ENCODE peak calls at places on chromosomes 13 and 19, in nine cellular contexts. One of them, this sample, is unnamed.

GRCh38 chr13:34290661-34291060 is 472.7 kb downstream of the RFC3 start:
- DNase-seq in H9: no peak
- DNase-seq in endothelial cell: no peak
- DNase-seq in WTC11: no peak
- DNase-seq in AG09309: no peak
- DNase-seq in lower leg skin: no peak
- DNase-seq in glutamatergic neuron: no peak
- DNase-seq in Calu3: no peak
- DNase-seq in dorsolateral prefrontal cortex: no peak
- DNase-seq in this sample: no peak

GRCh38 chr19:19514215-19514633 is 1.1 kb downstream of the TSSK6 start:
- DNase-seq in Calu3: no peak
- DNase-seq in WTC11: no peak
- DNase-seq in glutamatergic neuron: no peak
- DNase-seq in dorsolateral prefrontal cortex: peak
- DNase-seq in lower leg skin: no peak
- DNase-seq in H9: no peak
- DNase-seq in endothelial cell: no peak
- DNase-seq in AG09309: no peak
- DNase-seq in this sample: no peak

GRCh38 chr13:40982772-40983171 is 36.3 kb downstream of the ELF1 start:
- DNase-seq in AG09309: no peak
- DNase-seq in endothelial cell: peak
- DNase-seq in dorsolateral prefrontal cortex: no peak
- DNase-seq in lower leg skin: no peak
- DNase-seq in Calu3: no peak
- DNase-seq in glutamatergic neuron: no peak
- DNase-seq in H9: no peak
- DNase-seq in WTC11: no peak
- DNase-seq in this sample: no peak

GRCh38 chr19:29586401-29586800 is 19.7 kb upstream of the POP4 start:
- DNase-seq in dorsolateral prefrontal cortex: no peak
- DNase-seq in Calu3: no peak
- DNase-seq in WTC11: no peak
- DNase-seq in H9: no peak
- DNase-seq in lower leg skin: no peak
- DNase-seq in glutamatergic neuron: no peak
- DNase-seq in AG09309: no peak
- DNase-seq in endothelial cell: no peak
- DNase-seq in this sample: no peak

GRCh38 chr13:83941669-83942335 is 59.5 kb upstream of the SLITRK1 start:
- DNase-seq in lower leg skin: no peak
- DNase-seq in H9: peak
- DNase-seq in Calu3: no peak
- DNase-seq in glutamatergic neuron: no peak
- DNase-seq in endothelial cell: no peak
- DNase-seq in AG09309: no peak
- DNase-seq in WTC11: no peak
- DNase-seq in dorsolateral prefrontal cortex: no peak
- DNase-seq in this sample: no peak

GRCh38 chr13:62119739-62120700 is 704.4 kb upstream of the PCDH20 start:
- DNase-seq in H9: no peak
- DNase-seq in AG09309: no peak
- DNase-seq in Calu3: no peak
- DNase-seq in endothelial cell: no peak
- DNase-seq in lower leg skin: no peak
- DNase-seq in WTC11: no peak
- DNase-seq in dorsolateral prefrontal cortex: no peak
- DNase-seq in glutamatergic neuron: no peak
- DNase-seq in this sample: no peak

GRCh38 chr19:18586311-18586710 is 2.3 kb upstream of the REX1BD start:
- DNase-seq in WTC11: no peak
- DNase-seq in dorsolateral prefrontal cortex: no peak
- DNase-seq in endothelial cell: no peak
- DNase-seq in H9: no peak
- DNase-seq in lower leg skin: no peak
- DNase-seq in glutamatergic neuron: no peak
- DNase-seq in AG09309: no peak
- DNase-seq in Calu3: no peak
- DNase-seq in this sample: no peak

GRCh38 chr13:74662895-74663294 is 528.7 kb upstream of the KLF12 start:
- DNase-seq in H9: no peak
- DNase-seq in Calu3: no peak
- DNase-seq in endothelial cell: no peak
- DNase-seq in dorsolateral prefrontal cortex: no peak
- DNase-seq in AG09309: no peak
- DNase-seq in lower leg skin: no peak
- DNase-seq in glutamatergic neuron: no peak
- DNase-seq in WTC11: no peak
- DNase-seq in this sample: no peak

GRCh38 chr13:87123987-87124784 is 547.0 kb upstream of the SLITRK5 start:
- DNase-seq in Calu3: peak
- DNase-seq in H9: peak
- DNase-seq in AG09309: peak
- DNase-seq in WTC11: peak
- DNase-seq in glutamatergic neuron: peak
- DNase-seq in endothelial cell: no peak
- DNase-seq in dorsolateral prefrontal cortex: no peak
- DNase-seq in lower leg skin: no peak
- DNase-seq in this sample: peak

GRCh38 chr19:49362048-49362925 is at the start of gene TEAD2:
- DNase-seq in lower leg skin: peak
- DNase-seq in WTC11: peak
- DNase-seq in Calu3: peak
- DNase-seq in dorsolateral prefrontal cortex: no peak
- DNase-seq in glutamatergic neuron: peak
- DNase-seq in AG09309: no peak
- DNase-seq in H9: peak
- DNase-seq in endothelial cell: peak
- DNase-seq in this sample: peak

GRCh38 chr19:28887920-28888618 is 324.9 kb downstream of the UQCRFS1 start:
- DNase-seq in Calu3: no peak
- DNase-seq in glutamatergic neuron: no peak
- DNase-seq in dorsolateral prefrontal cortex: no peak
- DNase-seq in lower leg skin: no peak
- DNase-seq in WTC11: no peak
- DNase-seq in endothelial cell: peak
- DNase-seq in H9: peak
- DNase-seq in AG09309: no peak
- DNase-seq in this sample: no peak

GRCh38 chr13:100753391-100753790 is 78.8 kb upstream of the TMTC4 start:
- DNase-seq in WTC11: no peak
- DNase-seq in dorsolateral prefrontal cortex: no peak
- DNase-seq in endothelial cell: no peak
- DNase-seq in AG09309: no peak
- DNase-seq in Calu3: no peak
- DNase-seq in H9: no peak
- DNase-seq in lower leg skin: no peak
- DNase-seq in glutamatergic neuron: peak
- DNase-seq in this sample: no peak

GRCh38 chr13:71115301-71115700 is 751.7 kb downstream of the DACH1 start:
- DNase-seq in AG09309: no peak
- DNase-seq in WTC11: no peak
- DNase-seq in lower leg skin: no peak
- DNase-seq in endothelial cell: no peak
- DNase-seq in dorsolateral prefrontal cortex: no peak
- DNase-seq in glutamatergic neuron: no peak
- DNase-seq in H9: no peak
- DNase-seq in Calu3: no peak
- DNase-seq in this sample: no peak

GRCh38 chr13:30730526-30730925 is 4.8 kb upstream of the ALOX5AP start:
- DNase-seq in AG09309: no peak
- DNase-seq in H9: peak
- DNase-seq in dorsolateral prefrontal cortex: peak
- DNase-seq in WTC11: peak
- DNase-seq in Calu3: no peak
- DNase-seq in endothelial cell: peak
- DNase-seq in lower leg skin: no peak
- DNase-seq in glutamatergic neuron: peak
- DNase-seq in this sample: no peak

GRCh38 chr13:45658586-45659235 is 43.2 kb upstream of the ERICH6B start:
- DNase-seq in dorsolateral prefrontal cortex: no peak
- DNase-seq in Calu3: no peak
- DNase-seq in AG09309: peak
- DNase-seq in H9: no peak
- DNase-seq in lower leg skin: no peak
- DNase-seq in WTC11: no peak
- DNase-seq in glutamatergic neuron: no peak
- DNase-seq in endothelial cell: no peak
- DNase-seq in this sample: no peak

GRCh38 chr19:38812841-38813320 is at the start of gene LGALS4:
- DNase-seq in lower leg skin: no peak
- DNase-seq in endothelial cell: no peak
- DNase-seq in glutamatergic neuron: no peak
- DNase-seq in dorsolateral prefrontal cortex: no peak
- DNase-seq in AG09309: no peak
- DNase-seq in WTC11: no peak
- DNase-seq in H9: no peak
- DNase-seq in Calu3: peak
- DNase-seq in this sample: no peak

GRCh38 chr19:16969127-16969526 is 57.5 kb downstream of the CPAMD8 start:
- DNase-seq in endothelial cell: no peak
- DNase-seq in WTC11: no peak
- DNase-seq in dorsolateral prefrontal cortex: no peak
- DNase-seq in H9: no peak
- DNase-seq in AG09309: no peak
- DNase-seq in lower leg skin: no peak
- DNase-seq in glutamatergic neuron: no peak
- DNase-seq in Calu3: peak
- DNase-seq in this sample: peak
- TF ChIP-seq CTCF in endothelial cell: no peak
- TF ChIP-seq CTCF in WTC11: no peak
- TF ChIP-seq CTCF in dorsolateral prefrontal cortex: no peak
- TF ChIP-seq CTCF in H9: peak
- TF ChIP-seq CTCF in AG09309: no peak
- TF ChIP-seq CTCF in lower leg skin: no peak
- TF ChIP-seq CTCF in glutamatergic neuron: no peak
- TF ChIP-seq CTCF in Calu3: no peak
- TF ChIP-seq CTCF in this sample: no peak

GRCh38 chr19:40776966-40777794 is 867 bp upstream of the RAB4B start:
- DNase-seq in WTC11: peak
- DNase-seq in lower leg skin: peak
- DNase-seq in glutamatergic neuron: peak
- DNase-seq in H9: peak
- DNase-seq in dorsolateral prefrontal cortex: peak
- DNase-seq in endothelial cell: peak
- DNase-seq in Calu3: peak
- DNase-seq in AG09309: peak
- DNase-seq in this sample: peak

GRCh38 chr19:40777795-40778044 is 327 bp upstream of the RAB4B start:
- DNase-seq in Calu3: no peak
- DNase-seq in AG09309: no peak
- DNase-seq in H9: no peak
- DNase-seq in glutamatergic neuron: no peak
- DNase-seq in lower leg skin: no peak
- DNase-seq in endothelial cell: no peak
- DNase-seq in dorsolateral prefrontal cortex: no peak
- DNase-seq in WTC11: no peak
- DNase-seq in this sample: no peak

GRCh38 chr19:40776364-40776763 is 1.0 kb downstream of the MIA start:
- DNase-seq in H9: no peak
- DNase-seq in AG09309: no peak
- DNase-seq in endothelial cell: no peak
- DNase-seq in lower leg skin: no peak
- DNase-seq in WTC11: no peak
- DNase-seq in dorsolateral prefrontal cortex: no peak
- DNase-seq in Calu3: no peak
- DNase-seq in glutamatergic neuron: no peak
- DNase-seq in this sample: no peak

GRCh38 chr19:40778865-40779284 is 828 bp downstream of the RAB4B start:
- DNase-seq in AG09309: no peak
- DNase-seq in endothelial cell: no peak
- DNase-seq in lower leg skin: no peak
- DNase-seq in H9: no peak
- DNase-seq in Calu3: no peak
- DNase-seq in WTC11: no peak
- DNase-seq in glutamatergic neuron: no peak
- DNase-seq in dorsolateral prefrontal cortex: no peak
- DNase-seq in this sample: no peak

GRCh38 chr19:40778045-40778864 is at the start of gene RAB4B:
- DNase-seq in lower leg skin: peak
- DNase-seq in AG09309: peak
- DNase-seq in WTC11: peak
- DNase-seq in H9: peak
- DNase-seq in endothelial cell: peak
- DNase-seq in dorsolateral prefrontal cortex: peak
- DNase-seq in glutamatergic neuron: peak
- DNase-seq in Calu3: peak
- DNase-seq in this sample: peak
- TF ChIP-seq CTCF in lower leg skin: no peak
- TF ChIP-seq CTCF in AG09309: no peak
- TF ChIP-seq CTCF in WTC11: no peak
- TF ChIP-seq CTCF in H9: no peak
- TF ChIP-seq CTCF in endothelial cell: no peak
- TF ChIP-seq CTCF in dorsolateral prefrontal cortex: no peak
- TF ChIP-seq CTCF in glutamatergic neuron: no peak
- TF ChIP-seq CTCF in Calu3: no peak
- TF ChIP-seq CTCF in this sample: no peak

DNA sequence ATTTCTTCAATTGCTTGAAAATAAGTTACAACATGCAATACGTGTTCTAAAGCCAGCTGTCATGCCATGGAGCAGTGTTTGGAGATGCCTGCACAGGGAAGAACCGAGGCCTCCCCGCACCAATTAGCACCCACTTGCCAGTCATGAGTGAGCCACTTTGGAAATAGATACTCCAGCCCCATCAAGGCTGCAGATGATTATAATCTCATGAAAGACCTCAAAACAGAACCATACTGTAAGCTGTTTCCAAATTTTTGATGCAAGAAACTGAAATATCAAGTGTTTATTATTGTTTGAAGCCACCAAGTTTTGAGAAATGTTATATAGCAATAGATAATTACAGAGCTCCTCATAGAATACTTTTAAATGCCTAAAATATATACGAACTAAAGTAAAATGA is 43.1 kb downstream of the DIAPH3 start:
- DNase-seq in AG09309: no peak
- DNase-seq in dorsolateral prefrontal cortex: no peak
- DNase-seq in lower leg skin: no peak
- DNase-seq in WTC11: no peak
- DNase-seq in endothelial cell: no peak
- DNase-seq in H9: no peak
- DNase-seq in Calu3: no peak
- DNase-seq in glutamatergic neuron: no peak
- DNase-seq in this sample: no peak
- TF ChIP-seq CTCF in AG09309: no peak
- TF ChIP-seq CTCF in dorsolateral prefrontal cortex: no peak
- TF ChIP-seq CTCF in lower leg skin: no peak
- TF ChIP-seq CTCF in WTC11: no peak
- TF ChIP-seq CTCF in endothelial cell: no peak
- TF ChIP-seq CTCF in H9: no peak
- TF ChIP-seq CTCF in Calu3: no peak
- TF ChIP-seq CTCF in glutamatergic neuron: no peak
- TF ChIP-seq CTCF in this sample: no peak

DNA sequence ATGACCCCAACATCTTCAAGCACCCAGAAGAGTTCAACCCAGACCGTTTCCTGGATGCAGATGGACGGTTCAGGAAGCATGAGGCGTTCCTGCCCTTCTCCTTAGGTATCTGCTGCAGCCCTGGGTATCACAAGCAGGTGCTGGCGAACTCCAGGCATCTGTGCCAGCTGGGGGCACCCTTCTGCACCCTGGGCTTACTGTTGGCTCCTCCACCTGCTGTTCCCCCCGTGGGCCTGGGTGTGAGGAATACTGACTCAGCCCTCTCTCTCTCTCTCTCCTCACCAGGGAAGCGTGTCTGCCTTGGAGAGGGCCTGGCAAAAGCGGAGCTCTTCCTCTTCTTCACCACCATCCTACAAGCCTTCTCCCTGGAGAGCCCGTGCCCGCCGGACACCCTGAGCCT is 13.0 kb downstream of the CYP2S1 start:
- DNase-seq in WTC11: no peak
- DNase-seq in Calu3: no peak
- DNase-seq in endothelial cell: no peak
- DNase-seq in dorsolateral prefrontal cortex: no peak
- DNase-seq in glutamatergic neuron: no peak
- DNase-seq in lower leg skin: no peak
- DNase-seq in H9: no peak
- DNase-seq in AG09309: no peak
- DNase-seq in this sample: no peak
- TF ChIP-seq CTCF in WTC11: no peak
- TF ChIP-seq CTCF in Calu3: no peak
- TF ChIP-seq CTCF in endothelial cell: no peak
- TF ChIP-seq CTCF in dorsolateral prefrontal cortex: no peak
- TF ChIP-seq CTCF in glutamatergic neuron: no peak
- TF ChIP-seq CTCF in lower leg skin: no peak
- TF ChIP-seq CTCF in H9: no peak
- TF ChIP-seq CTCF in AG09309: peak
- TF ChIP-seq CTCF in this sample: no peak